ENCODE peak calls at places on chromosomes 3 and 15, in four cellular contexts. One of them, this sample, is unnamed.

GRCh38 chr15:99504823-99505551 is 60.8 kb upstream of the MEF2A start:
- DNase-seq in HepG2: peak
- DNase-seq in SK-N-SH: no peak
- DNase-seq in K562: no peak
- DNase-seq in this sample: no peak

GRCh38 chr3:137263982-137264777 is 306.4 kb downstream of the IL20RB start:
- DNase-seq in SK-N-SH: peak
- DNase-seq in K562: no peak
- DNase-seq in HepG2: no peak
- DNase-seq in this sample: no peak

GRCh38 chr15:69757186-69757585 is 304.6 kb downstream of the RPLP1 start:
- DNase-seq in SK-N-SH: no peak
- DNase-seq in HepG2: no peak
- DNase-seq in K562: no peak
- DNase-seq in this sample: no peak

GRCh38 chr3:95923496-95924210 is 890.7 kb upstream of the EPHA6 start:
- DNase-seq in K562: peak
- DNase-seq in HepG2: no peak
- DNase-seq in SK-N-SH: no peak
- DNase-seq in this sample: no peak

GRCh38 chr3:160403796-160404510 is 4.5 kb downstream of the SMC4 start:
- DNase-seq in SK-N-SH: no peak
- DNase-seq in K562: no peak
- DNase-seq in HepG2: no peak
- DNase-seq in this sample: no peak

GRCh38 chr3:190585771-190586630 is 72.1 kb downstream of the IL1RAP start:
- DNase-seq in K562: peak
- DNase-seq in HepG2: peak
- DNase-seq in SK-N-SH: peak
- DNase-seq in this sample: peak

GRCh38 chr15:101081900-101082299 is 162.7 kb downstream of the LRRK1 start:
- DNase-seq in SK-N-SH: no peak
- DNase-seq in K562: no peak
- DNase-seq in HepG2: no peak
- DNase-seq in this sample: no peak

GRCh38 chr3:71450985-71451560 is 132.5 kb downstream of the FOXP1 start:
- DNase-seq in HepG2: no peak
- DNase-seq in SK-N-SH: no peak
- DNase-seq in K562: no peak
- DNase-seq in this sample: no peak

GRCh38 chr3:28907616-28908015 is 373.3 kb upstream of the RBMS3 start:
- DNase-seq in HepG2: no peak
- DNase-seq in SK-N-SH: no peak
- DNase-seq in K562: no peak
- DNase-seq in this sample: no peak

GRCh38 chr3:50433954-50434353 is 69.5 kb downstream of the CACNA2D2 start:
- DNase-seq in SK-N-SH: no peak
- DNase-seq in HepG2: no peak
- DNase-seq in K562: no peak
- DNase-seq in this sample: no peak

GRCh38 chr3:33980252-33980651 is 181.8 kb downstream of the PDCD6IP start:
- DNase-seq in SK-N-SH: peak
- DNase-seq in K562: no peak
- DNase-seq in HepG2: peak
- DNase-seq in this sample: peak

GRCh38 chr3:152969557-152970300 is 134.8 kb downstream of the P2RY1 start:
- DNase-seq in K562: no peak
- DNase-seq in SK-N-SH: no peak
- DNase-seq in HepG2: peak
- DNase-seq in this sample: no peak

GRCh38 chr15:40928351-40928974 is 677 bp upstream of the DLL4 start:
- DNase-seq in K562: peak
- DNase-seq in SK-N-SH: no peak
- DNase-seq in HepG2: no peak
- DNase-seq in this sample: no peak

GRCh38 chr15:98855067-98855814 is 152.4 kb downstream of the PGPEP1L start:
- DNase-seq in HepG2: no peak
- DNase-seq in SK-N-SH: no peak
- DNase-seq in K562: no peak
- DNase-seq in this sample: no peak

DNA sequence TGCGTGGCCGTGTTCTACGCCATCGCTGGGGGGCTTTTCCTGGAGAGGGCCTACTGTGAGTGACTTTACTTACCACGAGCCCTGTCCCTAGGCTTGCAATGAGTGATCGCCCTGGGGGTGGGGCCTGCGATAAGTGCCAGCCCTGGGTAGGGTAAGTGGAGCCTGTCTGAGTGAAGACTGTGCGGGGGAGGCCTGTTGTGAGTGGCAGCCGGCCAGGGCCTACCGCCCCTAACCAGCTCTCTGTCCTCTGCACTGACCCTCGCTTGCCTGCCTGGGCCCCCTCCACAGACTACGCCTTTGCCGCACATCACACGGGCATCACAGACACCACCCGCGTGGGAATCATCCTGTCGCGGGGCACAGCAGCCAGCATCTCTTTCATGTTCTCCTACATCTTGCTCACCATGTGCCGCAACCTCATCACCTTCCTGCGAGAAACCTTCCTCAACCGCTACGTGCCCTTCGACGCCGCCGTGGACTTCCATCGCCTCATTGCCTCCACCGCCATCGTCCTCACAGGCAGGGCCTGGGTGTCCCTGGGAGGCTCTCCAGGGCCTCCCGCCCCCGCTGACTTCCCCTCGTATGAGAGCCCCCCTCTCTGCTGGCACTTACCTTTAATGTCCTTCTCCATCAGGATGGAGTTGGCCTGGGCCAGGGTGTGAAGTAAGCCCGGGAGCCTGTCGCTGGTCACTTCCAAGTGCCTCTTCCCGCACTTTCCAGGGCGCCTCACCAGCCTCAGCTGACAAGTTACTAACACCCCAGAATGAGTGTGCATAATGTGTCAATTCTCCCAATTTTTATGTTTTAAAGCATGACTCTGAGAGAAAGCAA is 22.4 kb downstream of the DUOX1 start:
- DNase-seq in K562: no peak
- DNase-seq in HepG2: no peak
- DNase-seq in SK-N-SH: no peak
- DNase-seq in this sample: no peak
- TF ChIP-seq ELF1 in K562: no peak
- TF ChIP-seq ELF1 in HepG2: no peak
- TF ChIP-seq ELF1 in SK-N-SH: no peak
- TF ChIP-seq ELF1 in this sample: no peak

GRCh38 chr15:92425578-92426225 is 32.0 kb downstream of the ST8SIA2 start:
- DNase-seq in SK-N-SH: no peak
- DNase-seq in K562: peak
- DNase-seq in HepG2: no peak
- DNase-seq in this sample: no peak
- TF ChIP-seq ELF1 in SK-N-SH: no peak
- TF ChIP-seq ELF1 in K562: no peak
- TF ChIP-seq ELF1 in HepG2: no peak
- TF ChIP-seq ELF1 in this sample: no peak

GRCh38 chr3:57826286-57826951 is 70.3 kb downstream of the SLMAP start:
- DNase-seq in K562: no peak
- DNase-seq in SK-N-SH: no peak
- DNase-seq in HepG2: no peak
- DNase-seq in this sample: no peak
- TF ChIP-seq ELF1 in K562: no peak
- TF ChIP-seq ELF1 in SK-N-SH: no peak
- TF ChIP-seq ELF1 in HepG2: no peak
- TF ChIP-seq ELF1 in this sample: no peak

GRCh38 chr3:66139415-66139814 is 81.4 kb upstream of the SLC25A26 start:
- DNase-seq in SK-N-SH: peak
- DNase-seq in K562: no peak
- DNase-seq in HepG2: no peak
- DNase-seq in this sample: no peak

GRCh38 chr3:66140106-66140505 is 80.7 kb upstream of the SLC25A26 start:
- DNase-seq in HepG2: no peak
- DNase-seq in K562: no peak
- DNase-seq in SK-N-SH: no peak
- DNase-seq in this sample: no peak

GRCh38 chr3:66142079-66142478 is 78.7 kb upstream of the SLC25A26 start:
- DNase-seq in K562: no peak
- DNase-seq in SK-N-SH: no peak
- DNase-seq in HepG2: no peak
- DNase-seq in this sample: no peak

GRCh38 chr3:66138336-66139234 is 82.2 kb upstream of the SLC25A26 start:
- DNase-seq in K562: peak
- DNase-seq in HepG2: peak
- DNase-seq in SK-N-SH: peak
- DNase-seq in this sample: peak

GRCh38 chr3:66140763-66141372 is 79.9 kb upstream of the SLC25A26 start:
- DNase-seq in HepG2: no peak
- DNase-seq in SK-N-SH: no peak
- DNase-seq in K562: no peak
- DNase-seq in this sample: peak
- TF ChIP-seq ELF1 in HepG2: no peak
- TF ChIP-seq ELF1 in SK-N-SH: no peak
- TF ChIP-seq ELF1 in K562: no peak
- TF ChIP-seq ELF1 in this sample: no peak

GRCh38 chr15:64045774-64046346 is 425 bp downstream of the DAPK2 start:
- DNase-seq in K562: no peak
- DNase-seq in SK-N-SH: peak
- DNase-seq in HepG2: no peak
- DNase-seq in this sample: no peak
- TF ChIP-seq ELF1 in K562: no peak
- TF ChIP-seq ELF1 in SK-N-SH: no peak
- TF ChIP-seq ELF1 in HepG2: no peak
- TF ChIP-seq ELF1 in this sample: no peak